ENCODE peak calls at places on chromosomes 13 and 19, in four cellular contexts. N, Z, Y and D are unnamed samples.

GRCh38 chr19:43575156-43575950 is at the start of the genes PINLYP and XRCC1:
- DNase-seq in N (peak), Z (peak), Y (peak), D (peak)

GRCh38 chr13:31775686-31776085 is 36.4 kb downstream of the RXFP2 start:
- DNase-seq in N (no peak), Z (peak), Y (no peak), D (no peak)

GRCh38 chr13:45456196-45456972 is 8.4 kb upstream of the COG3 start:
- DNase-seq in N (no peak), Z (no peak), Y (no peak), D (no peak)

GRCh38 chr19:3366104-3366760 is at the start of gene NFIC:
- DNase-seq in N (peak), Z (peak), Y (no peak), D (no peak)

GRCh38 chr19:2049741-2050348 is 1.2 kb downstream of the MKNK2 start:
- DNase-seq in N (no peak), Z (peak), Y (peak), D (no peak)

GRCh38 chr13:27822873-27823311 is 30.6 kb downstream of the GSX1 start:
- DNase-seq in N (no peak), Z (no peak), Y (no peak), D (no peak)

GRCh38 chr19:36973021-36973843 is 57.1 kb downstream of the ZNF568 start:
- DNase-seq in N (no peak), Z (peak), Y (peak), D (peak)

GRCh38 chr13:30400376-30400775 is 21.9 kb upstream of the UBE2L5 start:
- DNase-seq in N (no peak), Z (no peak), Y (no peak), D (no peak)

GRCh38 chr13:41148421-41149283 is 16.1 kb upstream of the KBTBD6 start:
- DNase-seq in N (no peak), Z (no peak), Y (no peak), D (no peak)

GRCh38 chr13:31267126-31267784 is 67.5 kb downstream of the B3GLCT start:
- DNase-seq in N (no peak), Z (no peak), Y (no peak), D (no peak)

GRCh38 chr13:41216160-41216559 is 21.8 kb upstream of the KBTBD7 start:
- DNase-seq in N (no peak), Z (no peak), Y (no peak), D (no peak)

GRCh38 chr19:58519087-58519354 is 589 bp downstream of the ZBTB45 start:
- DNase-seq in N (peak), Z (peak), Y (peak), D (peak)

GRCh38 chr19:31318790-31319189 is 30.4 kb downstream of the TSHZ3 start:
- DNase-seq in N (no peak), Z (no peak), Y (no peak), D (no peak)
- TF ChIP-seq CTCF in N (no peak), Z (no peak), Y (no peak), D (no peak)

GRCh38 chr19:12821761-12822160 is 12.6 kb downstream of the RTBDN start:
- DNase-seq in N (no peak), Z (no peak), Y (no peak), D (no peak)

GRCh38 chr19:12828494-12828893 is 5.9 kb downstream of the RTBDN start:
- DNase-seq in N (no peak), Z (no peak), Y (no peak), D (no peak)

GRCh38 chr19:12825259-12826131 is 8.9 kb downstream of the RTBDN start:
- DNase-seq in N (no peak), Z (no peak), Y (no peak), D (no peak)
- TF ChIP-seq CTCF in N (peak), Z (no peak), Y (no peak), D (peak)

GRCh38 chr13:50805805-50806204 is 37.7 kb downstream of the DLEU7 start:
- DNase-seq in N (no peak), Z (no peak), Y (no peak), D (no peak)
- TF ChIP-seq CTCF in N (peak), Z (no peak), Y (no peak), D (no peak)

GRCh38 chr13:77034883-77035282 is 7.9 kb upstream of the FBXL3 start:
- DNase-seq in N (no peak), Z (no peak), Y (no peak), D (no peak)

GRCh38 chr13:77040076-77040475 is 13.1 kb upstream of the FBXL3 start:
- DNase-seq in N (no peak), Z (no peak), Y (no peak), D (no peak)

GRCh38 chr13:77033717-77034302 is 6.9 kb upstream of the FBXL3 start:
- DNase-seq in N (no peak), Z (no peak), Y (no peak), D (no peak)

GRCh38 chr13:77038907-77039470 is 12.0 kb upstream of the FBXL3 start:
- DNase-seq in N (no peak), Z (no peak), Y (no peak), D (no peak)

GRCh38 chr13:77036294-77036693 is 9.3 kb upstream of the FBXL3 start:
- DNase-seq in N (no peak), Z (no peak), Y (no peak), D (no peak)
- TF ChIP-seq CTCF in N (no peak), Z (no peak), Y (no peak), D (no peak)

GRCh38 chr19:17103177-17103576 is 27.6 kb downstream of the MYO9B start:
- DNase-seq in N (no peak), Z (no peak), Y (no peak), D (no peak)
- TF ChIP-seq CTCF in N (peak), Z (no peak), Y (peak), D (peak)

GRCh38 chr19:13302521-13303270 is 152.5 kb downstream of the IER2 start:
- DNase-seq in N (no peak), Z (no peak), Y (peak), D (no peak)

GRCh38 chr19:13298565-13299481 is 148.6 kb downstream of the IER2 start:
- DNase-seq in N (no peak), Z (no peak), Y (no peak), D (no peak)

GRCh38 chr19:13301627-13302334 is 151.6 kb downstream of the IER2 start:
- DNase-seq in N (no peak), Z (no peak), Y (no peak), D (no peak)

GRCh38 chr19:13299838-13300237 is 149.6 kb downstream of the IER2 start:
- DNase-seq in N (no peak), Z (no peak), Y (no peak), D (no peak)

GRCh38 chr19:13300421-13301030 is 150.3 kb downstream of the IER2 start:
- DNase-seq in N (no peak), Z (no peak), Y (no peak), D (no peak)
- TF ChIP-seq CTCF in N (no peak), Z (no peak), Y (no peak), D (no peak)